ENCODE peak calls at places on chromosomes 12 and 14, in four cellular contexts. F, H, Z and I are unnamed samples.

GRCh38 chr12:14902465-14902864 is 16.8 kb upstream of the MGP start:
- DNase-seq in F (no peak), H (no peak), Z (no peak), I (no peak)

GRCh38 chr14:54529811-54530210 is 20.1 kb downstream of the CGRRF1 start:
- DNase-seq in F (no peak), H (no peak), Z (no peak), I (no peak)

GRCh38 chr12:57604454-57605307 is at the start of gene DTX3:
- DNase-seq in F (no peak), H (no peak), Z (peak; percentile 70), I (peak; percentile 55)

GRCh38 chr12:51439330-51439729 is 14.7 kb downstream of the SLC4A8 start:
- DNase-seq in F (no peak), H (no peak), Z (no peak), I (no peak)

GRCh38 chr12:94046626-94047410 is 101.6 kb upstream of the PLXNC1 start:
- DNase-seq in F (no peak), H (no peak), Z (no peak), I (no peak)

GRCh38 chr14:100645200-100645985 is 58.2 kb upstream of the BEGAIN start:
- DNase-seq in F (peak; percentile 44), H (peak; percentile 60), Z (peak; percentile 80), I (peak; percentile 71)

GRCh38 chr14:94225460-94225989 is 51.4 kb downstream of the PPP4R4 start:
- DNase-seq in F (no peak), H (no peak), Z (no peak), I (no peak)

GRCh38 chr12:132131229-132131628 is 12.9 kb downstream of the DDX51 start:
- DNase-seq in F (no peak), H (no peak), Z (no peak), I (no peak)

GRCh38 chr12:116759783-116760581 is 21.9 kb downstream of the RNFT2 start:
- DNase-seq in F (no peak), H (peak; percentile 51), Z (no peak), I (peak; percentile 29)

GRCh38 chr12:109762071-109762672 is 48.5 kb downstream of the FAM222A start:
- DNase-seq in F (no peak), H (no peak), Z (no peak), I (no peak)

GRCh38 chr12:65430571-65431306 is 152.3 kb downstream of the MSRB3 start:
- DNase-seq in F (no peak), H (no peak), Z (no peak), I (no peak)

GRCh38 chr12:117284160-117284559 is 77.3 kb downstream of the NOS1 start:
- DNase-seq in F (no peak), H (no peak), Z (peak; percentile 3), I (no peak)

GRCh38 chr14:106605548-106606448 is 1079.4 kb downstream of the TMEM121 start:
- DNase-seq in F (no peak), H (no peak), Z (no peak), I (peak; percentile 18)

GRCh38 chr14:75752907-75753594 is 92.0 kb downstream of the TTLL5 start:
- DNase-seq in F (no peak), H (no peak), Z (no peak), I (no peak)

GRCh38 chr12:121033625-121034349 is 5.3 kb downstream of the OASL start:
- DNase-seq in F (no peak), H (no peak), Z (no peak), I (no peak)

GRCh38 chr14:78018283-78018682 is 151.9 kb upstream of the NRXN3 start:
- DNase-seq in F (no peak), H (no peak), Z (no peak), I (no peak)

GRCh38 chr12:24600996-24601395 is 347.9 kb downstream of the BCAT1 start:
- DNase-seq in F (no peak), H (no peak), Z (no peak), I (no peak)

GRCh38 chr12:79933580-79934264 is 1.2 kb downstream of the PPP1R12A start:
- DNase-seq in F (no peak), H (peak; percentile 27), Z (no peak), I (no peak)

GRCh38 chr14:77612011-77612620 is 4.3 kb downstream of the SPTLC2 start:
- DNase-seq in F (no peak), H (no peak), Z (no peak), I (no peak)

GRCh38 chr12:14993537-14994266 is 20.9 kb downstream of the PDE6H start:
- DNase-seq in F (no peak), H (no peak), Z (no peak), I (no peak)

GRCh38 chr12:111274820-111275219 is 94.1 kb downstream of the PHETA1 start:
- DNase-seq in F (no peak), H (no peak), Z (no peak), I (no peak)

GRCh38 chr12:126588586-126589249 is 1523.5 kb downstream of the AACS start:
- DNase-seq in F (no peak), H (no peak), Z (no peak), I (no peak)

GRCh38 chr12:123912415-123913385 is 59.9 kb downstream of the CCDC92 start:
- DNase-seq in F (no peak), H (no peak), Z (no peak), I (no peak)

GRCh38 chr12:6326316-6326959 is 15.4 kb downstream of the TNFRSF1A start:
- DNase-seq in F (no peak), H (no peak), Z (no peak), I (peak; percentile 53)

GRCh38 chr12:82862069-82862841 is 175.5 kb downstream of the TMTC2 start:
- DNase-seq in F (no peak), H (no peak), Z (no peak), I (no peak)

GRCh38 chr14:94372021-94372605 is 16.3 kb downstream of the SERPINA1 start:
- DNase-seq in F (no peak), H (no peak), Z (no peak), I (no peak)

GRCh38 chr12:47216150-47216677 is 136.5 kb upstream of the AMIGO2 start:
- DNase-seq in F (no peak), H (peak; percentile 87), Z (no peak), I (peak; percentile 24)

GRCh38 chr14:100684154-100684553 is 42.5 kb upstream of the DLK1 start:
- DNase-seq in F (no peak), H (no peak), Z (no peak), I (no peak)

GRCh38 chr14:64792231-64792630 is 87.5 kb downstream of the SPTB start:
- DNase-seq in F (no peak), H (no peak), Z (no peak), I (no peak)

GRCh38 chr12:124130717-124131670 is 158.0 kb downstream of the ZNF664 start:
- DNase-seq in F (peak; percentile 58), H (no peak), Z (no peak), I (no peak)

GRCh38 chr12:82832981-82833380 is 146.3 kb downstream of the TMTC2 start:
- DNase-seq in F (no peak), H (no peak), Z (no peak), I (no peak)

GRCh38 chr12:123897221-123897620 is 75.4 kb downstream of the CCDC92 start:
- DNase-seq in F (no peak), H (no peak), Z (no peak), I (no peak)

GRCh38 chr14:90053044-90053443 is 8.8 kb upstream of the KCNK13 start:
- DNase-seq in F (no peak), H (no peak), Z (no peak), I (no peak)

GRCh38 chr12:103249614-103250013 is 246.2 kb downstream of the C12orf42 start:
- DNase-seq in F (peak; percentile 85), H (no peak), Z (no peak), I (no peak)